ENCODE peak calls at places on chromosomes 4 and X, in six cellular contexts. J is mucosa of descending colon, Z is AG09309, X is fibroblast of pulmonary artery, N is cardiac muscle cell, O is IMR-90. T is an unnamed sample.
A peak's percentile ranks its signal among the peaks of the same experiment; 100 is the strongest.

GRCh38 chrX:19907794-19908193 is 20.4 kb upstream of the SH3KBP1 start:
- DNase-seq in Z (no peak), N (no peak), X (no peak), J (no peak), O (no peak), T (no peak)

GRCh38 chr4:166091146-166091545 is 218.1 kb downstream of the TLL1 start:
- DNase-seq in O (no peak), X (peak; percentile 8), Z (no peak), J (no peak), N (no peak), T (no peak)

GRCh38 chr4:159413252-159413941 is 310.5 kb downstream of the RAPGEF2 start:
- DNase-seq in O (peak; percentile 52), X (peak; percentile 30), J (no peak), Z (no peak), N (no peak), T (no peak)

GRCh38 chr4:123526511-123526910 is 129.9 kb downstream of the SPRY1 start:
- DNase-seq in Z (no peak), O (no peak), X (no peak), J (no peak), N (no peak), T (no peak)

GRCh38 chr4:73606465-73606974 is 13.7 kb downstream of the RASSF6 start:
- DNase-seq in N (no peak), X (no peak), O (no peak), Z (no peak), J (no peak), T (no peak)

GRCh38 chrX:118499295-118499694 is 3.7 kb downstream of the DOCK11 start:
- DNase-seq in O (no peak), Z (no peak), N (peak; percentile 21), J (no peak), X (no peak), T (no peak)

GRCh38 chr4:84915396-84915780 is 51.1 kb downstream of the WDFY3 start:
- DNase-seq in N (no peak), Z (peak; percentile 35), O (peak; percentile 16), X (peak; percentile 21), J (no peak), T (peak; percentile 10)

GRCh38 chr4:188660796-188661195 is 521.6 kb downstream of the TRIML1 start:
- DNase-seq in J (no peak), N (no peak), X (no peak), O (no peak), Z (no peak), T (no peak)

GRCh38 chrX:22577181-22577580 is 304.5 kb downstream of the CBLL2 start:
- DNase-seq in N (no peak), X (peak; percentile 24), J (no peak), O (peak; percentile 74), Z (peak; percentile 14), T (peak; percentile 18)

GRCh38 chrX:44876076-44876475 is 3.1 kb downstream of the KDM6A start:
- DNase-seq in N (no peak), O (peak; percentile 37), Z (no peak), J (no peak), X (no peak), T (no peak)

GRCh38 chrX:107777536-107777832 is at the start of gene NCBP2L:
- DNase-seq in X (no peak), N (no peak), O (no peak), J (no peak), Z (no peak), T (no peak)

GRCh38 chr4:83328486-83328885 is 6.2 kb downstream of the HPSE start:
- DNase-seq in O (no peak), N (no peak), J (no peak), X (no peak), Z (no peak), T (no peak)

GRCh38 chr4:110787109-110787508 is 164.2 kb upstream of the PITX2 start:
- DNase-seq in N (no peak), J (no peak), X (no peak), Z (no peak), O (peak; percentile 14), T (peak; percentile 50)

GRCh38 chr4:3248178-3248480 is 830 bp upstream of the MSANTD1 start:
- DNase-seq in J (no peak), N (no peak), Z (no peak), O (no peak), X (no peak), T (no peak)

GRCh38 chr4:71841336-71841735 is 57.5 kb upstream of the GC start:
- DNase-seq in X (no peak), O (no peak), N (no peak), J (no peak), Z (no peak), T (no peak)

GRCh38 chr4:69649629-69650028 is 3.4 kb downstream of the UGT2A1 start:
- DNase-seq in J (no peak), Z (no peak), O (no peak), N (peak; percentile 9), X (no peak), T (no peak)

GRCh38 chrX:95762716-95763115 is 921.9 kb upstream of the DIAPH2 start:
- DNase-seq in J (no peak), N (peak; percentile 46), Z (no peak), O (no peak), X (no peak), T (no peak)

GRCh38 chr4:24209131-24209530 is 319.3 kb upstream of the PPARGC1A start:
- DNase-seq in O (no peak), X (no peak), N (no peak), Z (no peak), J (no peak), T (no peak)

GRCh38 chr4:17111959-17112659 is 213.7 kb upstream of the LDB2 start:
- DNase-seq in N (peak; percentile 63), Z (no peak), J (no peak), O (no peak), X (peak; percentile 18), T (peak; percentile 21)

GRCh38 chr4:41991916-41992767 is 1.8 kb downstream of the SLC30A9 start:
- DNase-seq in Z (no peak), N (no peak), O (peak; percentile 23), X (peak; percentile 6), J (no peak), T (peak; percentile 1)

GRCh38 chr4:147772459-147772969 is 40.6 kb downstream of the ARHGAP10 start:
- DNase-seq in J (no peak), Z (no peak), O (peak; percentile 92), N (peak; percentile 25), X (peak; percentile 80), T (peak; percentile 87)

GRCh38 chr4:122921971-122922876 is at the start of gene NUDT6:
- DNase-seq in X (peak; percentile 75), O (peak; percentile 69), N (peak; percentile 82), Z (no peak), J (peak; percentile 72), T (peak; percentile 67)

GRCh38 chr4:107760281-107760947 is 40.4 kb upstream of the PAPSS1 start:
- DNase-seq in X (peak; percentile 45), N (peak; percentile 16), Z (no peak), J (no peak), O (peak; percentile 5), T (no peak)

GRCh38 chrX:626745-627509 is 3.7 kb upstream of the SHOX start:
- DNase-seq in N (no peak), Z (no peak), X (no peak), O (no peak), J (no peak), T (peak; percentile 72)

GRCh38 chrX:68829594-68830485 is 1.0 kb downstream of the EFNB1 start:
- DNase-seq in O (peak; percentile 19), N (peak; percentile 54), J (peak; percentile 57), Z (no peak), X (no peak), T (peak; percentile 65)

GRCh38 chrX:68827256-68827655 is 1.6 kb upstream of the EFNB1 start:
- DNase-seq in N (no peak), J (no peak), O (no peak), Z (no peak), X (no peak), T (no peak)

GRCh38 chrX:68826113-68826980 is 2.5 kb upstream of the EFNB1 start:
- DNase-seq in O (no peak), Z (no peak), X (no peak), N (no peak), J (no peak), T (no peak)

GRCh38 chrX:68828740-68829593 is at the start of gene EFNB1:
- DNase-seq in Z (peak; percentile 91), J (peak; percentile 93), N (peak; percentile 94), X (peak; percentile 97), O (peak; percentile 96), T (peak; percentile 97)

GRCh38 chrX:68827848-68828562 is 816 bp upstream of the EFNB1 start:
- DNase-seq in X (peak; percentile 87), J (peak; percentile 82), O (peak; percentile 76), Z (no peak), N (peak; percentile 78), T (peak; percentile 52)
- H3K4me3 ChIP-seq in X (peak overlapping the region; percentile 48), J (no peak overlapping the region), O (peak overlapping the region; percentile 26), Z (peak overlapping the region; percentile 9), N (peak overlapping the region; percentile 12), T (peak overlapping the region; percentile 35)

GRCh38 chr4:155371432-155372043 is 5.2 kb downstream of the MAP9 start:
- DNase-seq in O (peak; percentile 21), X (peak; percentile 61), N (peak; percentile 33), Z (no peak), J (no peak), T (peak; percentile 32)
- TF ChIP-seq CTCF in O (peak; percentile 46), X (peak; percentile 51), N (peak; percentile 49), Z (peak; percentile 30), J (no peak), T (peak; percentile 24)

GRCh38 chr4:38131371-38132139 is 171.4 kb downstream of the PTTG2 start:
- DNase-seq in O (no peak), J (no peak), N (peak; percentile 43), Z (no peak), X (peak; percentile 52), T (no peak)
- H3K4me3 ChIP-seq in O (no peak overlapping the region), J (no peak overlapping the region), N (no peak overlapping the region), Z (no peak overlapping the region), X (no peak overlapping the region), T (no peak overlapping the region)

GRCh38 chrX:2568125-2568524 is 67.3 kb upstream of the DHRSX start:
- DNase-seq in O (no peak), N (no peak), J (no peak), Z (no peak), X (no peak), T (no peak)
- TF ChIP-seq CTCF in O (no peak), N (no peak), J (no peak), Z (no peak), X (no peak), T (no peak)

GRCh38 chr4:143699331-143700059 is 980 bp downstream of the FREM3 start:
- DNase-seq in J (peak; percentile 41), O (no peak), Z (no peak), X (no peak), N (no peak), T (no peak)

GRCh38 chr4:143700420-143701352 is at the start of gene FREM3:
- DNase-seq in J (peak; percentile 40), N (peak; percentile 26), Z (no peak), X (peak; percentile 3), O (no peak), T (no peak)

GRCh38 chr4:143701365-143701764 is 890 bp upstream of the FREM3 start:
- DNase-seq in O (no peak), X (no peak), J (no peak), N (no peak), Z (no peak), T (no peak)

GRCh38 chr4:143700060-143700419 is 435 bp downstream of the FREM3 start:
- DNase-seq in Z (no peak), X (peak; percentile 18), N (peak; percentile 29), O (no peak), J (peak; percentile 45), T (peak; percentile 56)
- H3K4me3 ChIP-seq in Z (no peak overlapping the region), X (no peak overlapping the region), N (peak overlapping the region; percentile 26), O (no peak overlapping the region), J (no peak overlapping the region), T (no peak overlapping the region)

T was measured in foreskin fibroblast.